ENCODE peak calls at places on chromosomes 16 and 17, in eight cellular contexts. X is left cardiac atrium; E is activated T-cell treated with anti-CD3 and anti-CD28 coated beads, Interleukin-2, amount 50 U/mL, for 4 hours; U is activated CD8-positive, alpha-beta memory T cell treated with anti-CD3 and anti-CD28 coated beads, Interleukin-2, amount 10 ng/mL, durations not matched to agents 7 days and 5 days; V is stimulated activated effector memory CD8-positive, alpha-beta T cell treated with anti-CD3 and anti-CD28 coated beads, Interleukin-12 subunit alpha, Interleukin-12 subunit beta, amount 100 ng/mL, for 72 hours; Q is GM12878; S is activated CD4-positive, alpha-beta T cell treated with anti-CD3 and anti-CD28 coated beads for 36 hours; O is upper lobe of right lung. Y is an unnamed sample.

GRCh38 chr17:27066315-27066714 is 227.6 kb upstream of the WSB1 start:
- ATAC-seq in E (no peak), U (no peak), Q (no peak), V (no peak), X (no peak), O (no peak), S (no peak), Y (no peak)

GRCh38 chr16:73042807-73043206 is 5.1 kb downstream of the ZFHX3 start:
- ATAC-seq in E (no peak), S (no peak), Q (peak; percentile 19), V (no peak), X (no peak), U (no peak), O (no peak), Y (no peak)

GRCh38 chr17:57600092-57600491 is 145.0 kb downstream of the CCDC182 start:
- ATAC-seq in U (peak; percentile 67), S (peak; percentile 65), O (peak; percentile 24), Q (no peak), V (peak; percentile 77), E (peak; percentile 47), X (no peak), Y (no peak)

GRCh38 chr17:19313746-19314651 is 48.5 kb downstream of the B9D1 start:
- ATAC-seq in E (no peak), X (no peak), V (no peak), U (no peak), Q (no peak), O (no peak), S (no peak), Y (no peak)

GRCh38 chr16:51374790-51375189 is 223.7 kb upstream of the SALL1 start:
- ATAC-seq in E (no peak), Q (no peak), S (no peak), V (no peak), X (no peak), U (no peak), O (no peak), Y (no peak)

GRCh38 chr17:57432507-57433277 is 176.4 kb downstream of the MSI2 start:
- ATAC-seq in S (no peak), Q (no peak), V (no peak), U (no peak), O (no peak), X (no peak), E (no peak), Y (no peak)

GRCh38 chr16:14364386-14365199 is 265.5 kb downstream of the PARN start:
- ATAC-seq in O (peak; percentile 78), Q (no peak), E (no peak), U (no peak), S (no peak), X (peak; percentile 31), V (no peak), Y (no peak)

GRCh38 chr16:70714526-70715112 is 28.8 kb upstream of the MTSS2 start:
- ATAC-seq in O (no peak), Q (no peak), X (peak; percentile 40), E (no peak), S (no peak), U (no peak), V (no peak), Y (no peak)

Y was measured in stimulated activated memory B cell treated with anti-CD40 and anti-IgM and Interleukin-4, amounts not matched to agents 10 μg/mL and 1 μg/mL and 100 μg/mL, for 72 hours.